ENCODE peak calls at places on chromosomes 12 and 14, in ten cellular contexts. One of them, this sample, is unnamed.
A peak's percentile ranks its signal among the peaks of the same experiment; 100 is the strongest.

GRCh38 chr14:53963491-53964227 is 7.0 kb upstream of the BMP4 start:
- DNase-seq in GM12865: no peak
- DNase-seq in breast epithelium: peak; percentile 73
- DNase-seq in HFF-Myc: no peak
- DNase-seq in esophagus squamous epithelium: no peak
- DNase-seq in Calu3: peak; percentile 75
- DNase-seq in tibial artery: peak; percentile 55
- DNase-seq in IMR-90: no peak
- DNase-seq in GM13977: no peak
- DNase-seq in dorsolateral prefrontal cortex: no peak
- DNase-seq in this sample: no peak

GRCh38 chr12:700061-700460 is 36.8 kb upstream of the NINJ2 start:
- DNase-seq in breast epithelium: no peak
- DNase-seq in esophagus squamous epithelium: no peak
- DNase-seq in HFF-Myc: no peak
- DNase-seq in dorsolateral prefrontal cortex: no peak
- DNase-seq in GM13977: no peak
- DNase-seq in tibial artery: no peak
- DNase-seq in IMR-90: no peak
- DNase-seq in GM12865: no peak
- DNase-seq in Calu3: no peak
- DNase-seq in this sample: no peak

GRCh38 chr14:74649673-74650072 is 37.6 kb upstream of the LTBP2 start:
- DNase-seq in tibial artery: no peak
- DNase-seq in dorsolateral prefrontal cortex: no peak
- DNase-seq in HFF-Myc: no peak
- DNase-seq in breast epithelium: no peak
- DNase-seq in Calu3: no peak
- DNase-seq in GM12865: no peak
- DNase-seq in IMR-90: no peak
- DNase-seq in GM13977: no peak
- DNase-seq in esophagus squamous epithelium: no peak
- DNase-seq in this sample: peak; percentile 47

GRCh38 chr14:78088941-78089340 is 81.2 kb upstream of the NRXN3 start:
- DNase-seq in IMR-90: no peak
- DNase-seq in Calu3: no peak
- DNase-seq in GM13977: no peak
- DNase-seq in esophagus squamous epithelium: no peak
- DNase-seq in dorsolateral prefrontal cortex: no peak
- DNase-seq in HFF-Myc: no peak
- DNase-seq in breast epithelium: no peak
- DNase-seq in GM12865: no peak
- DNase-seq in tibial artery: no peak
- DNase-seq in this sample: no peak

GRCh38 chr12:30806989-30807694 is 52.4 kb upstream of the CAPRIN2 start:
- DNase-seq in tibial artery: no peak
- DNase-seq in HFF-Myc: no peak
- DNase-seq in Calu3: peak; percentile 42
- DNase-seq in dorsolateral prefrontal cortex: no peak
- DNase-seq in GM13977: no peak
- DNase-seq in breast epithelium: no peak
- DNase-seq in GM12865: peak; percentile 61
- DNase-seq in esophagus squamous epithelium: no peak
- DNase-seq in IMR-90: peak; percentile 76
- DNase-seq in this sample: peak; percentile 63

GRCh38 chr14:51996148-51996746 is 6.9 kb downstream of the RTRAF start:
- DNase-seq in breast epithelium: no peak
- DNase-seq in dorsolateral prefrontal cortex: no peak
- DNase-seq in GM12865: peak; percentile 53
- DNase-seq in esophagus squamous epithelium: no peak
- DNase-seq in Calu3: no peak
- DNase-seq in IMR-90: peak; percentile 68
- DNase-seq in GM13977: no peak
- DNase-seq in HFF-Myc: no peak
- DNase-seq in tibial artery: no peak
- DNase-seq in this sample: peak; percentile 35

GRCh38 chr12:27064397-27065342 is 17.7 kb downstream of the C12orf71 start:
- DNase-seq in dorsolateral prefrontal cortex: no peak
- DNase-seq in HFF-Myc: no peak
- DNase-seq in breast epithelium: no peak
- DNase-seq in tibial artery: no peak
- DNase-seq in GM13977: peak; percentile 38
- DNase-seq in IMR-90: no peak
- DNase-seq in esophagus squamous epithelium: no peak
- DNase-seq in GM12865: peak; percentile 68
- DNase-seq in Calu3: no peak
- DNase-seq in this sample: no peak

GRCh38 chr12:120362516-120363273 is 6.3 kb downstream of the MSI1 start:
- DNase-seq in breast epithelium: no peak
- DNase-seq in Calu3: no peak
- DNase-seq in dorsolateral prefrontal cortex: no peak
- DNase-seq in esophagus squamous epithelium: no peak
- DNase-seq in tibial artery: no peak
- DNase-seq in GM12865: no peak
- DNase-seq in IMR-90: no peak
- DNase-seq in GM13977: peak; percentile 24
- DNase-seq in HFF-Myc: no peak
- DNase-seq in this sample: no peak

GRCh38 chr12:50918584-50919316 is 33.6 kb upstream of the HIGD1C start:
- DNase-seq in GM12865: peak; percentile 74
- DNase-seq in HFF-Myc: no peak
- DNase-seq in breast epithelium: no peak
- DNase-seq in GM13977: no peak
- DNase-seq in tibial artery: no peak
- DNase-seq in Calu3: no peak
- DNase-seq in IMR-90: peak; percentile 58
- DNase-seq in dorsolateral prefrontal cortex: no peak
- DNase-seq in esophagus squamous epithelium: no peak
- DNase-seq in this sample: no peak

GRCh38 chr12:70619471-70620152 is 17.6 kb downstream of the PTPRB start:
- DNase-seq in esophagus squamous epithelium: no peak
- DNase-seq in GM12865: no peak
- DNase-seq in GM13977: no peak
- DNase-seq in breast epithelium: no peak
- DNase-seq in dorsolateral prefrontal cortex: no peak
- DNase-seq in tibial artery: no peak
- DNase-seq in HFF-Myc: no peak
- DNase-seq in Calu3: no peak
- DNase-seq in IMR-90: peak; percentile 70
- DNase-seq in this sample: peak; percentile 14

GRCh38 chr12:71838231-71838630 is 1.3 kb upstream of the TBC1D15 start:
- DNase-seq in tibial artery: no peak
- DNase-seq in esophagus squamous epithelium: no peak
- DNase-seq in Calu3: peak; percentile 62
- DNase-seq in GM13977: no peak
- DNase-seq in HFF-Myc: no peak
- DNase-seq in breast epithelium: no peak
- DNase-seq in GM12865: peak; percentile 4
- DNase-seq in IMR-90: no peak
- DNase-seq in dorsolateral prefrontal cortex: no peak
- DNase-seq in this sample: no peak

GRCh38 chr12:86597431-86597830 is 341.2 kb upstream of the MGAT4C start:
- DNase-seq in IMR-90: no peak
- DNase-seq in GM12865: no peak
- DNase-seq in breast epithelium: no peak
- DNase-seq in tibial artery: no peak
- DNase-seq in HFF-Myc: no peak
- DNase-seq in dorsolateral prefrontal cortex: no peak
- DNase-seq in Calu3: no peak
- DNase-seq in esophagus squamous epithelium: no peak
- DNase-seq in GM13977: no peak
- DNase-seq in this sample: no peak

GRCh38 chr12:72747460-72747859 is 475.3 kb downstream of the TRHDE start:
- DNase-seq in dorsolateral prefrontal cortex: no peak
- DNase-seq in GM12865: no peak
- DNase-seq in Calu3: no peak
- DNase-seq in GM13977: no peak
- DNase-seq in HFF-Myc: no peak
- DNase-seq in esophagus squamous epithelium: no peak
- DNase-seq in breast epithelium: no peak
- DNase-seq in IMR-90: no peak
- DNase-seq in tibial artery: no peak
- DNase-seq in this sample: no peak

GRCh38 chr12:90065301-90065801 is 356.7 kb upstream of the ATP2B1 start:
- DNase-seq in IMR-90: no peak
- DNase-seq in GM12865: no peak
- DNase-seq in esophagus squamous epithelium: no peak
- DNase-seq in dorsolateral prefrontal cortex: no peak
- DNase-seq in Calu3: no peak
- DNase-seq in tibial artery: no peak
- DNase-seq in GM13977: no peak
- DNase-seq in HFF-Myc: no peak
- DNase-seq in breast epithelium: no peak
- DNase-seq in this sample: no peak

GRCh38 chr14:67268456-67269115 is 27.4 kb downstream of the PALS1 start:
- DNase-seq in esophagus squamous epithelium: no peak
- DNase-seq in GM12865: no peak
- DNase-seq in breast epithelium: no peak
- DNase-seq in dorsolateral prefrontal cortex: no peak
- DNase-seq in HFF-Myc: no peak
- DNase-seq in Calu3: no peak
- DNase-seq in GM13977: no peak
- DNase-seq in IMR-90: peak; percentile 20
- DNase-seq in tibial artery: no peak
- DNase-seq in this sample: no peak

GRCh38 chr12:64560395-64561301 is 49.6 kb upstream of the RASSF3 start:
- DNase-seq in GM13977: no peak
- DNase-seq in tibial artery: no peak
- DNase-seq in dorsolateral prefrontal cortex: no peak
- DNase-seq in GM12865: no peak
- DNase-seq in esophagus squamous epithelium: no peak
- DNase-seq in IMR-90: peak; percentile 100
- DNase-seq in Calu3: peak; percentile 34
- DNase-seq in breast epithelium: no peak
- DNase-seq in HFF-Myc: peak; percentile 93
- DNase-seq in this sample: peak; percentile 96

GRCh38 chr12:48454675-48455074 is 17.7 kb upstream of the ANP32D start:
- DNase-seq in GM12865: peak; percentile 45
- DNase-seq in esophagus squamous epithelium: no peak
- DNase-seq in IMR-90: peak; percentile 8
- DNase-seq in tibial artery: no peak
- DNase-seq in GM13977: no peak
- DNase-seq in breast epithelium: no peak
- DNase-seq in dorsolateral prefrontal cortex: no peak
- DNase-seq in Calu3: no peak
- DNase-seq in HFF-Myc: no peak
- DNase-seq in this sample: peak; percentile 47

GRCh38 chr12:128534906-128535305 is 267.9 kb downstream of the TMEM132C start:
- DNase-seq in HFF-Myc: no peak
- DNase-seq in esophagus squamous epithelium: no peak
- DNase-seq in dorsolateral prefrontal cortex: no peak
- DNase-seq in Calu3: no peak
- DNase-seq in breast epithelium: no peak
- DNase-seq in GM13977: no peak
- DNase-seq in GM12865: peak; percentile 72
- DNase-seq in tibial artery: no peak
- DNase-seq in IMR-90: no peak
- DNase-seq in this sample: no peak

GRCh38 chr12:128531153-128531552 is 264.2 kb downstream of the TMEM132C start:
- DNase-seq in Calu3: no peak
- DNase-seq in dorsolateral prefrontal cortex: no peak
- DNase-seq in tibial artery: no peak
- DNase-seq in GM12865: peak; percentile 33
- DNase-seq in HFF-Myc: no peak
- DNase-seq in GM13977: no peak
- DNase-seq in breast epithelium: no peak
- DNase-seq in IMR-90: no peak
- DNase-seq in esophagus squamous epithelium: no peak
- DNase-seq in this sample: no peak
- TF ChIP-seq CTCF in Calu3: no peak
- TF ChIP-seq CTCF in dorsolateral prefrontal cortex: no peak
- TF ChIP-seq CTCF in tibial artery: no peak
- TF ChIP-seq CTCF in GM12865: no peak
- TF ChIP-seq CTCF in HFF-Myc: no peak
- TF ChIP-seq CTCF in GM13977: no peak
- TF ChIP-seq CTCF in breast epithelium: no peak
- TF ChIP-seq CTCF in IMR-90: no peak
- TF ChIP-seq CTCF in esophagus squamous epithelium: no peak
- TF ChIP-seq CTCF in this sample: no peak

DNA sequence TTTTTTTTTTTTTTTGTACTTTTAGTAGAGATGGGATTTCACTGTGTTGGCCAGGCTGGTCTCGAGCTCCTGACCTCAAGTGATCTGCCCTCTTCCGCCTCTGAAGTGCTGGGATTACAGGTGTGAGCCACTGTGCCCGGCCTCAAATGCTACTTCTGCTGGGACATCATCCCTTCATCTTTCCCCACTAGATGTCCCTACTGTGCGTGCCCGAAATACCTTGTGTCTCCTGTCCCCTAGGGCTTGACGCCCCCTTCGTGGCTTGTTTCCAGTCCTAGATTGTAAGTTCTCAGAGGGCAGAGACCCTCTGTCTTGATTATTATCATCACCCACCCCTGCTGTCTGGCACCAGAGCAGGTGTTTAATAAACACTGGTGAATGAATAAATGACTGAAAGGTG is 14.9 kb downstream of the CCDC63 start:
- DNase-seq in Calu3: no peak
- DNase-seq in tibial artery: no peak
- DNase-seq in HFF-Myc: no peak
- DNase-seq in breast epithelium: no peak
- DNase-seq in esophagus squamous epithelium: no peak
- DNase-seq in GM12865: no peak
- DNase-seq in dorsolateral prefrontal cortex: no peak
- DNase-seq in IMR-90: no peak
- DNase-seq in GM13977: no peak
- DNase-seq in this sample: no peak
- TF ChIP-seq CTCF in Calu3: no peak
- TF ChIP-seq CTCF in tibial artery: no peak
- TF ChIP-seq CTCF in HFF-Myc: no peak
- TF ChIP-seq CTCF in breast epithelium: no peak
- TF ChIP-seq CTCF in esophagus squamous epithelium: no peak
- TF ChIP-seq CTCF in GM12865: peak; percentile 25
- TF ChIP-seq CTCF in dorsolateral prefrontal cortex: no peak
- TF ChIP-seq CTCF in IMR-90: no peak
- TF ChIP-seq CTCF in GM13977: no peak
- TF ChIP-seq CTCF in this sample: no peak

DNA sequence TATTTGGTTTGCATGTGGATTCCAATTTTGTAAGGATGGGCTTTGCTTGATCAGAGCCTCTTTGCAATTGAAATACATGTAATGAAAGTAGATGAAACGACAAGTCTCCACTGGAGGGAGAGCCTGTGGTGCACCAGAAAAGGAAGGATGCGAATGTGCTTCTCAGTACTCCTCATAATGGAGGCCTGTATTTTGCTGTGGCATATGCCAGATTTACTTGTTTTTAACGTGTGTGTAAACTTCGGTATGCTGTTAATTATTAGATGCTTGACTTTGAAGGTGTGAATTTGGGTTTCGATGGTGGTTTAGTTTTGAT is 2.8 kb downstream of the DYRK2 start:
- DNase-seq in dorsolateral prefrontal cortex: no peak
- DNase-seq in breast epithelium: no peak
- DNase-seq in esophagus squamous epithelium: no peak
- DNase-seq in GM12865: peak; percentile 50
- DNase-seq in tibial artery: no peak
- DNase-seq in HFF-Myc: no peak
- DNase-seq in IMR-90: peak; percentile 59
- DNase-seq in GM13977: peak; percentile 50
- DNase-seq in Calu3: peak; percentile 27
- DNase-seq in this sample: peak; percentile 50
- TF ChIP-seq CTCF in dorsolateral prefrontal cortex: peak; percentile 44
- TF ChIP-seq CTCF in breast epithelium: no peak
- TF ChIP-seq CTCF in esophagus squamous epithelium: peak; percentile 6
- TF ChIP-seq CTCF in GM12865: peak; percentile 15
- TF ChIP-seq CTCF in tibial artery: peak; percentile 45
- TF ChIP-seq CTCF in HFF-Myc: peak; percentile 26
- TF ChIP-seq CTCF in IMR-90: peak; percentile 42
- TF ChIP-seq CTCF in GM13977: peak; percentile 24
- TF ChIP-seq CTCF in Calu3: peak; percentile 31
- TF ChIP-seq CTCF in this sample: peak; percentile 61

GRCh38 chr12:46983959-46984833 is 95.2 kb upstream of the PCED1B start:
- DNase-seq in esophagus squamous epithelium: no peak
- DNase-seq in tibial artery: no peak
- DNase-seq in GM12865: peak; percentile 59
- DNase-seq in HFF-Myc: peak; percentile 60
- DNase-seq in breast epithelium: no peak
- DNase-seq in dorsolateral prefrontal cortex: no peak
- DNase-seq in Calu3: peak; percentile 20
- DNase-seq in IMR-90: peak; percentile 75
- DNase-seq in GM13977: peak; percentile 28
- DNase-seq in this sample: peak; percentile 71
- TF ChIP-seq CTCF in esophagus squamous epithelium: peak; percentile 61
- TF ChIP-seq CTCF in tibial artery: peak; percentile 61
- TF ChIP-seq CTCF in GM12865: peak; percentile 77
- TF ChIP-seq CTCF in HFF-Myc: peak; percentile 86
- TF ChIP-seq CTCF in breast epithelium: peak; percentile 77
- TF ChIP-seq CTCF in dorsolateral prefrontal cortex: peak; percentile 60
- TF ChIP-seq CTCF in Calu3: peak; percentile 32
- TF ChIP-seq CTCF in IMR-90: peak; percentile 85
- TF ChIP-seq CTCF in GM13977: peak; percentile 73
- TF ChIP-seq CTCF in this sample: peak; percentile 91

This sample was measured in HFFc6.